ENCODE peak calls at places on chromosomes 12 and 14, in nine cellular contexts. R is cardiac muscle cell; L is CD8-positive, alpha-beta T cell; M is astrocyte of the cerebellum; O is fibroblast of lung; G is left ventricle myocardium inferior; F is BJ; T is A549; W is uterus. I is an unnamed sample.

GRCh38 chr14:56118611-56119181 is 485 bp downstream of the PELI2 start:
- DNase-seq in R (no peak), L (peak; percentile 33), M (no peak), O (no peak), G (peak; percentile 41), F (no peak), T (no peak), W (peak; percentile 26), I (no peak)

GRCh38 chr12:108498136-108498535 is 16.9 kb upstream of the FICD start:
- DNase-seq in R (no peak), L (no peak), M (no peak), O (no peak), G (no peak), F (no peak), T (no peak), W (no peak), I (no peak)

GRCh38 chr12:7948585-7949264 is 12.7 kb upstream of the SLC2A3 start:
- DNase-seq in R (no peak), L (no peak), M (no peak), O (no peak), G (no peak), F (no peak), T (no peak), W (no peak), I (no peak)

GRCh38 chr12:47080725-47081502 is 1.2 kb upstream of the AMIGO2 start:
- DNase-seq in R (peak; percentile 10), L (peak; percentile 47), M (no peak), O (peak; percentile 38), G (peak; percentile 65), F (no peak), T (no peak), W (peak; percentile 76), I (peak; percentile 76)

GRCh38 chr12:52581481-52581880 is 7.8 kb upstream of the KRT74 start:
- DNase-seq in R (no peak), L (no peak), M (no peak), O (no peak), G (no peak), F (no peak), T (peak; percentile 53), W (no peak), I (peak; percentile 16)

GRCh38 chr12:32158525-32158924 is 51.9 kb downstream of the BICD1 start:
- DNase-seq in R (no peak), L (no peak), M (no peak), O (no peak), G (no peak), F (no peak), T (no peak), W (no peak), I (no peak)

GRCh38 chr14:34354556-34354955 is 107.5 kb downstream of the SPTSSA start:
- DNase-seq in R (no peak), L (no peak), M (no peak), O (no peak), G (no peak), F (no peak), T (no peak), W (no peak), I (no peak)

GRCh38 chr12:8629486-8630033 is 16.9 kb upstream of the AICDA start:
- DNase-seq in R (peak; percentile 44), L (no peak), M (no peak), O (no peak), G (no peak), F (peak; percentile 34), T (no peak), W (no peak), I (peak; percentile 66)

GRCh38 chr12:109833307-109834189 is at the start of gene TRPV4:
- DNase-seq in R (peak; percentile 79), L (no peak), M (no peak), O (peak; percentile 17), G (peak; percentile 25), F (no peak), T (no peak), W (no peak), I (no peak)

GRCh38 chr12:121774968-121775474 is 18.5 kb downstream of the RHOF start:
- DNase-seq in R (no peak), L (no peak), M (no peak), O (no peak), G (no peak), F (no peak), T (no peak), W (no peak), I (no peak)

GRCh38 chr12:120240495-120240833 is 25.1 kb downstream of the PXN start:
- DNase-seq in R (no peak), L (no peak), M (no peak), O (no peak), G (no peak), F (no peak), T (no peak), W (no peak), I (no peak)

GRCh38 chr14:44108601-44109000 is 398.5 kb downstream of the FSCB start:
- DNase-seq in R (no peak), L (no peak), M (no peak), O (peak; percentile 5), G (no peak), F (no peak), T (no peak), W (no peak), I (no peak)

GRCh38 chr14:72678360-72678759 is 215.5 kb downstream of the DPF3 start:
- DNase-seq in R (no peak), L (no peak), M (no peak), O (peak; percentile 51), G (no peak), F (peak; percentile 47), T (no peak), W (no peak), I (no peak)

GRCh38 chr12:128864516-128865186 is 11.4 kb downstream of the GLT1D1 start:
- DNase-seq in R (peak; percentile 80), L (no peak), M (no peak), O (no peak), G (peak; percentile 50), F (no peak), T (no peak), W (peak; percentile 60), I (no peak)

GRCh38 chr14:65558363-65558762 is 145.8 kb downstream of the FUT8 start:
- DNase-seq in R (no peak), L (no peak), M (no peak), O (no peak), G (no peak), F (no peak), T (no peak), W (no peak), I (no peak)

GRCh38 chr12:71128191-71128590 is 29.6 kb downstream of the TSPAN8 start:
- DNase-seq in R (peak; percentile 28), L (no peak), M (no peak), O (no peak), G (no peak), F (no peak), T (no peak), W (no peak), I (peak; percentile 94)

GRCh38 chr12:87960557-87960956 is 68.6 kb downstream of the C12orf50 start:
- DNase-seq in R (no peak), L (no peak), M (no peak), O (no peak), G (no peak), F (no peak), T (no peak), W (no peak), I (no peak)

GRCh38 chr14:99562848-99563748 is 40.9 kb downstream of the CCDC85C start:
- DNase-seq in R (peak; percentile 96), L (no peak), M (peak; percentile 80), O (peak; percentile 72), G (peak; percentile 82), F (no peak), T (peak; percentile 76), W (peak; percentile 88), I (no peak)

GRCh38 chr12:106956048-106956935 is 585 bp downstream of the TMEM263 start:
- DNase-seq in R (peak; percentile 86), L (peak; percentile 56), M (peak; percentile 57), O (peak; percentile 90), G (peak; percentile 63), F (peak; percentile 29), T (peak; percentile 61), W (peak; percentile 76), I (no peak)
- TF ChIP-seq CTCF in R (peak; percentile 11), L (no peak), M (peak; percentile 22), O (no peak), G (peak; percentile 30), F (peak; percentile 24), T (peak; percentile 38), W (no peak), I (no peak)

GRCh38 chr14:103207404-103208072 is 84.3 kb downstream of the TNFAIP2 start:
- DNase-seq in R (peak; percentile 31), L (no peak), M (no peak), O (no peak), G (peak; percentile 49), F (no peak), T (no peak), W (peak; percentile 56), I (no peak)
- H3K4me3 ChIP-seq in R (peak overlapping the region; percentile 26), L (no peak overlapping the region), M (peak overlapping the region; percentile 38), O (peak overlapping the region; percentile 67), G (peak overlapping the region; percentile 70), F (peak overlapping the region; percentile 57), T (no peak overlapping the region), W (peak overlapping the region; percentile 50), I (peak overlapping the region; percentile 72)

GRCh38 chr12:57895337-57896138 is 45.8 kb upstream of the ATP23 start:
- DNase-seq in R (no peak), L (no peak), M (no peak), O (no peak), G (no peak), F (no peak), T (no peak), W (no peak), I (no peak)

GRCh38 chr12:57898308-57898970 is 42.9 kb upstream of the ATP23 start:
- DNase-seq in R (no peak), L (no peak), M (no peak), O (no peak), G (no peak), F (no peak), T (no peak), W (no peak), I (no peak)

GRCh38 chr12:57897296-57897974 is 43.9 kb upstream of the ATP23 start:
- DNase-seq in R (no peak), L (no peak), M (no peak), O (no peak), G (no peak), F (no peak), T (no peak), W (no peak), I (no peak)

GRCh38 chr12:57896139-57896436 is 45.3 kb upstream of the ATP23 start:
- DNase-seq in R (peak; percentile 8), L (no peak), M (no peak), O (peak; percentile 63), G (no peak), F (no peak), T (no peak), W (peak; percentile 56), I (no peak)

GRCh38 chr12:57896437-57897201 is 44.7 kb upstream of the ATP23 start:
- DNase-seq in R (peak; percentile 60), L (peak; percentile 24), M (no peak), O (peak; percentile 86), G (peak; percentile 84), F (no peak), T (peak; percentile 62), W (peak; percentile 85), I (no peak)
- TF ChIP-seq CTCF in R (peak; percentile 37), L (no peak), M (peak; percentile 11), O (peak; percentile 32), G (peak; percentile 66), F (peak; percentile 62), T (peak; percentile 45), W (peak; percentile 70), I (peak; percentile 36)

DNA sequence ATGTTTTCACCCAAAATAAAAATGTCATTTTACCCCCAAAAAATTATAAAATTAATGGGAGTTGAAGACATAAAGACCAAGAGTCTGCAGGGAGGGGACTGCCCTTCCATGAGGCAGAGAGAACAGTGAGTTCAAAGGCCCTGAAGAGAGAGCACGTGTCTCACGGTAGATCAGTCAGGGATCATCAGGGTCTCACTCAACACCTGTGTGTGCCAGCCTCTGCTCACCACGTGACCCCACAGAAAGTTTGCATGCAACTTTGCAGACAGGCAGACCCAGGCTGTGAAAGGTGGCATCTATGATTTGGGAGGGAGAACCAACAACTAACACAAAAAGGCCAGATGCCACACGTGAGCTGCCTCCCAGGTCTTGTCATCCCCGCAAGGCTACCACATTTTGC is 33.1 kb downstream of the CLMN start:
- DNase-seq in R (no peak), L (no peak), M (no peak), O (no peak), G (no peak), F (no peak), T (no peak), W (no peak), I (no peak)
- H3K4me3 ChIP-seq in R (no peak overlapping the region), L (no peak overlapping the region), M (no peak overlapping the region), O (no peak overlapping the region), G (no peak overlapping the region), F (no peak overlapping the region), T (no peak overlapping the region), W (no peak overlapping the region), I (no peak overlapping the region)